ENCODE peak calls at places on chromosomes 7 and 10, in seven cellular contexts. I is substantia nigra, H is amniotic epithelial cell, M is RWPE1, T is T-cell, U is iris pigment epithelial cell, Q is HS-5. B is an unnamed sample.

GRCh38 chr7:137754076-137754851 is 92.5 kb downstream of the DGKI start:
- DNase-seq in T (no peak), I (no peak), U (no peak), H (no peak), M (no peak), Q (no peak), B (peak)

GRCh38 chr7:98964596-98964995 is 86.3 kb downstream of the TRRAP start:
- DNase-seq in H (no peak), I (no peak), U (no peak), Q (no peak), T (no peak), M (no peak), B (no peak)

GRCh38 chr7:55086413-55087201 is 67.8 kb downstream of the EGFR start:
- DNase-seq in U (peak), H (peak), I (no peak), T (no peak), Q (peak), M (no peak), B (no peak)

GRCh38 chr7:1666251-1666778 is 3.8 kb upstream of the ELFN1 start:
- DNase-seq in U (no peak), M (no peak), I (no peak), Q (no peak), T (no peak), H (no peak), B (no peak)

GRCh38 chr7:123647106-123647730 is 8.4 kb upstream of the LMOD2 start:
- DNase-seq in Q (no peak), H (peak), T (no peak), U (no peak), M (no peak), I (no peak), B (no peak)

GRCh38 chr10:8993859-8994258 is 939.4 kb downstream of the GATA3 start:
- DNase-seq in M (no peak), I (no peak), H (no peak), Q (no peak), T (no peak), U (no peak), B (no peak)

GRCh38 chr10:32149257-32149955 is 93.2 kb upstream of the KIF5B start:
- DNase-seq in I (no peak), M (peak), U (peak), T (no peak), Q (peak), H (peak), B (no peak)

GRCh38 chr7:131026297-131027003 is 292.4 kb upstream of the KLF14 start:
- DNase-seq in Q (peak), U (peak), H (peak), I (no peak), T (no peak), M (peak), B (no peak)

GRCh38 chr10:59991661-59992060 is 85.3 kb upstream of the CCDC6 start:
- DNase-seq in H (peak), T (no peak), U (peak), I (no peak), M (peak), Q (no peak), B (no peak)

GRCh38 chr7:155371884-155372781 is 74.5 kb downstream of the INSIG1 start:
- DNase-seq in U (no peak), T (no peak), I (no peak), Q (no peak), M (no peak), H (no peak), B (no peak)

GRCh38 chr10:3067859-3068179 is 471 bp downstream of the PFKP start:
- DNase-seq in T (no peak), Q (no peak), I (no peak), U (no peak), M (no peak), H (no peak), B (no peak)

GRCh38 chr7:151687523-151688235 is 168.0 kb upstream of the RHEB start:
- DNase-seq in U (peak), Q (peak), M (peak), I (no peak), H (peak), T (no peak), B (no peak)

GRCh38 chr10:9302142-9302746 is 1247.8 kb downstream of the GATA3 start:
- DNase-seq in T (peak), U (peak), M (peak), Q (peak), H (peak), I (no peak), B (no peak)

GRCh38 chr10:122492955-122493597 is 31.7 kb downstream of the HTRA1 start:
- DNase-seq in M (no peak), T (no peak), H (no peak), U (no peak), I (no peak), Q (no peak), B (no peak)

GRCh38 chr10:118812393-118812740 is 57.6 kb upstream of the CACUL1 start:
- DNase-seq in Q (no peak), T (no peak), U (no peak), H (no peak), I (no peak), M (no peak), B (no peak)

GRCh38 chr10:92757066-92757716 is 67.4 kb downstream of the HHEX start:
- DNase-seq in Q (no peak), I (peak), H (peak), U (peak), T (no peak), M (peak), B (no peak)

GRCh38 chr10:115141254-115141653 is 48.1 kb downstream of the ATRNL1 start:
- DNase-seq in U (peak), Q (no peak), T (no peak), M (peak), H (peak), I (no peak), B (no peak)

GRCh38 chr7:148521271-148521670 is 69.3 kb upstream of the C7orf33 start:
- DNase-seq in Q (no peak), M (no peak), U (no peak), I (no peak), T (no peak), H (no peak), B (no peak)

GRCh38 chr7:74325230-74325565 is 36.0 kb downstream of the CLIP2 start:
- DNase-seq in M (no peak), I (no peak), Q (no peak), U (no peak), H (no peak), T (no peak), B (no peak)

GRCh38 chr10:132457328-132458070 is 60.5 kb downstream of the PWWP2B start:
- DNase-seq in U (no peak), T (no peak), H (no peak), I (no peak), M (no peak), Q (no peak), B (no peak)

GRCh38 chr10:14016011-14016536 is 314.6 kb downstream of the FRMD4A start:
- DNase-seq in M (no peak), Q (no peak), I (no peak), U (peak), T (no peak), H (peak), B (no peak)

GRCh38 chr10:78572565-78572964 is 496.2 kb upstream of the ZMIZ1 start:
- DNase-seq in Q (no peak), U (no peak), I (no peak), T (no peak), M (no peak), H (peak), B (no peak)

GRCh38 chr10:128816726-128817125 is 650.3 kb upstream of the MGMT start:
- DNase-seq in T (no peak), M (no peak), I (no peak), H (no peak), Q (no peak), U (no peak), B (no peak)

GRCh38 chr10:95350830-95351228 is 60.0 kb upstream of the PDLIM1 start:
- DNase-seq in H (no peak), I (no peak), Q (no peak), M (no peak), T (no peak), U (no peak), B (no peak)

B was measured in nucleus accumbens.